ENCODE peak calls at places on chromosome 18, in nine cellular contexts. One of them, this sample, is unnamed. For H3K4me1, the result is how much of the 10 kb centered on the place peaks cover.

GRCh38 chr18:28736223-28736622 is 559.3 kb upstream of the CDH2 start:
- DNase-seq in H9: no peak
- DNase-seq in H1: no peak
- DNase-seq in MM.1S: no peak
- DNase-seq in neural progenitor cell: no peak
- DNase-seq in OCI-LY7: no peak
- DNase-seq in fibroblast of lung: no peak
- DNase-seq in IMR-90: no peak
- DNase-seq in GM23338: no peak
- DNase-seq in this sample: no peak

GRCh38 chr18:7062844-7063243 is 54.8 kb downstream of the LAMA1 start:
- DNase-seq in H9: no peak
- DNase-seq in H1: no peak
- DNase-seq in MM.1S: no peak
- DNase-seq in neural progenitor cell: no peak
- DNase-seq in OCI-LY7: no peak
- DNase-seq in fibroblast of lung: no peak
- DNase-seq in IMR-90: no peak
- DNase-seq in GM23338: no peak
- DNase-seq in this sample: no peak

GRCh38 chr18:967037-967576 is 62.4 kb downstream of the ADCYAP1 start:
- DNase-seq in H9: no peak
- DNase-seq in H1: no peak
- DNase-seq in MM.1S: no peak
- DNase-seq in neural progenitor cell: no peak
- DNase-seq in OCI-LY7: no peak
- DNase-seq in fibroblast of lung: peak
- DNase-seq in IMR-90: no peak
- DNase-seq in GM23338: no peak
- DNase-seq in this sample: no peak

GRCh38 chr18:2406544-2406943 is 164.8 kb downstream of the METTL4 start:
- DNase-seq in H9: no peak
- DNase-seq in H1: no peak
- DNase-seq in MM.1S: no peak
- DNase-seq in neural progenitor cell: no peak
- DNase-seq in OCI-LY7: no peak
- DNase-seq in fibroblast of lung: peak
- DNase-seq in IMR-90: peak
- DNase-seq in GM23338: no peak
- DNase-seq in this sample: no peak

GRCh38 chr18:34314847-34315246 is 90.1 kb upstream of the NOL4 start:
- DNase-seq in H9: no peak
- DNase-seq in H1: no peak
- DNase-seq in MM.1S: no peak
- DNase-seq in neural progenitor cell: no peak
- DNase-seq in OCI-LY7: no peak
- DNase-seq in fibroblast of lung: no peak
- DNase-seq in IMR-90: no peak
- DNase-seq in GM23338: no peak
- DNase-seq in this sample: no peak

GRCh38 chr18:45793295-45793965 is 32.0 kb upstream of the SIGLEC15 start:
- DNase-seq in H9: no peak
- DNase-seq in H1: no peak
- DNase-seq in MM.1S: no peak
- DNase-seq in neural progenitor cell: no peak
- DNase-seq in OCI-LY7: no peak
- DNase-seq in fibroblast of lung: peak
- DNase-seq in IMR-90: peak
- DNase-seq in GM23338: peak
- DNase-seq in this sample: peak

GRCh38 chr18:55546873-55547704 is 40.9 kb downstream of the TCF4 start:
- DNase-seq in H9: no peak
- DNase-seq in H1: no peak
- DNase-seq in MM.1S: no peak
- DNase-seq in neural progenitor cell: no peak
- DNase-seq in OCI-LY7: no peak
- DNase-seq in fibroblast of lung: peak
- DNase-seq in IMR-90: peak
- DNase-seq in GM23338: no peak
- DNase-seq in this sample: no peak

GRCh38 chr18:56085561-56085960 is 497.6 kb upstream of the TCF4 start:
- DNase-seq in H9: no peak
- DNase-seq in H1: no peak
- DNase-seq in MM.1S: no peak
- DNase-seq in neural progenitor cell: no peak
- DNase-seq in OCI-LY7: no peak
- DNase-seq in fibroblast of lung: peak
- DNase-seq in IMR-90: peak
- DNase-seq in GM23338: no peak
- DNase-seq in this sample: no peak

GRCh38 chr18:36583155-36583745 is 245.6 kb downstream of the TPGS2 start:
- DNase-seq in H9: peak
- DNase-seq in H1: peak
- DNase-seq in MM.1S: no peak
- DNase-seq in neural progenitor cell: peak
- DNase-seq in OCI-LY7: no peak
- DNase-seq in fibroblast of lung: no peak
- DNase-seq in IMR-90: no peak
- DNase-seq in GM23338: peak
- DNase-seq in this sample: no peak

GRCh38 chr18:32530947-32531651 is 60.4 kb upstream of the GAREM1 start:
- DNase-seq in H9: no peak
- DNase-seq in H1: no peak
- DNase-seq in MM.1S: peak
- DNase-seq in neural progenitor cell: no peak
- DNase-seq in OCI-LY7: no peak
- DNase-seq in fibroblast of lung: peak
- DNase-seq in IMR-90: peak
- DNase-seq in GM23338: no peak
- DNase-seq in this sample: peak

GRCh38 chr18:5705393-5705792 is 161.6 kb upstream of the EPB41L3 start:
- DNase-seq in H9: no peak
- DNase-seq in H1: no peak
- DNase-seq in MM.1S: no peak
- DNase-seq in neural progenitor cell: no peak
- DNase-seq in OCI-LY7: no peak
- DNase-seq in fibroblast of lung: no peak
- DNase-seq in IMR-90: no peak
- DNase-seq in GM23338: no peak
- DNase-seq in this sample: no peak

GRCh38 chr18:31499157-31499524 is 1.2 kb downstream of the DSG2 start:
- DNase-seq in H9: no peak
- DNase-seq in H1: no peak
- DNase-seq in MM.1S: no peak
- DNase-seq in neural progenitor cell: no peak
- DNase-seq in OCI-LY7: no peak
- DNase-seq in fibroblast of lung: no peak
- DNase-seq in IMR-90: no peak
- DNase-seq in GM23338: no peak
- DNase-seq in this sample: no peak

GRCh38 chr18:39675358-39675757 is 2109.8 kb upstream of the CELF4 start:
- DNase-seq in H9: no peak
- DNase-seq in H1: no peak
- DNase-seq in MM.1S: no peak
- DNase-seq in neural progenitor cell: no peak
- DNase-seq in OCI-LY7: no peak
- DNase-seq in fibroblast of lung: peak
- DNase-seq in IMR-90: peak
- DNase-seq in GM23338: no peak
- DNase-seq in this sample: no peak

DNA sequence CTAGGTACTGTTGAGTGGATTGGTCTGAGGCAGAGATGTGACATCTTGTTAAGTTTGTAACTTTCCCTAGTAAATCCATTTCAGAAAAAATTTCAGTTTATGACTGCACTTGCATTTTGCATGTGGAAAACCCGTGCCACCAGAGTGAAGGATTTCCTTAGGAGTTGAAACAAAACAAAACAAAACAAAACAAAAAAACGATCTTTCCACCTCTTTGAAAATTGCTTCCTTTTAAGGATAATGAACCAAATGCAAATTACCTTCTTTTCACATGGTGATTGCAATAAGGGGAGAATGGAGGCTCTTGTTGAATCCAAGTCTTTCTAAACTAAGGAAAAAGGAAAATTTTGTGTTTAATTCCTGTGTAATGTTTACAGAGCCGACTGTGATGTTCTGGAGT is 43.2 kb downstream of the PHLPP1 start:
- DNase-seq in H9: no peak
- DNase-seq in H1: no peak
- DNase-seq in MM.1S: no peak
- DNase-seq in neural progenitor cell: no peak
- DNase-seq in OCI-LY7: no peak
- DNase-seq in fibroblast of lung: no peak
- DNase-seq in IMR-90: no peak
- DNase-seq in GM23338: peak
- DNase-seq in this sample: no peak
- H3K4me1 ChIP-seq in H9: under half
- H3K4me1 ChIP-seq in H1: under half
- H3K4me1 ChIP-seq in MM.1S: under half
- H3K4me1 ChIP-seq in neural progenitor cell: half or more
- H3K4me1 ChIP-seq in OCI-LY7: under half
- H3K4me1 ChIP-seq in fibroblast of lung: under half
- H3K4me1 ChIP-seq in IMR-90: under half
- H3K4me1 ChIP-seq in GM23338: half or more
- H3K4me1 ChIP-seq in this sample: half or more

DNA sequence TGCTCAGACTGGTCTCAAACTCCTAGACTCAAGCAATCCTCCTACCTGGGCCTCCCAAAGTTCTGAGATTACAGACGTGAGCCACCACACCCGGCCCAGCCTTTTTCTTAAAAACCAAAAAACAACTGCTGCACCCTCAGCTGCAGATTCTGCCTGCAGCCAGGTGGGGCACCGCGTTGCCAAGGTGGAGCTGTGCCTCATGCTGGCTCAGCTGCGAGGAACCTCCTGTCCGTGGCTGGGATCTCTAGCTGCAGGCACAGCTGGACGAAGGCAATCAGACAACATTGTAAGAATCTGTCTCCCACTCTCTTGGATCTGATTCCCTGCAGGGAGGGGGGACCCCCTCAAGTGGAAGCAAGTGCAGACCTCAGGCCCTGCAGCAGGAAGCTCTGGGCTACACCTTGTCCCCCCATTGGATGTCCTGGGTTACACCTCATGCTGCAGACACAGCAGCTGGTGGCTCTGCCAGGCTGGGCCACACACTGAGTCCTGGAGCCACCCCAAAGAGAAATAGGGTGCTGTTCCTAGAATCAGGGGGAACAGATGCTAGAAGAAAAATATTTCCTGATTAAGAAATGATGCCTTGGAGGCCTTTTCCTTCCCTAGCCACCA is 24.1 kb downstream of the CIDEA start:
- DNase-seq in H9: peak
- DNase-seq in H1: no peak
- DNase-seq in MM.1S: peak
- DNase-seq in neural progenitor cell: peak
- DNase-seq in OCI-LY7: peak
- DNase-seq in fibroblast of lung: no peak
- DNase-seq in IMR-90: peak
- DNase-seq in GM23338: peak
- DNase-seq in this sample: no peak
- TF ChIP-seq CTCF in H9: peak
- TF ChIP-seq CTCF in H1: no peak
- TF ChIP-seq CTCF in MM.1S: peak
- TF ChIP-seq CTCF in neural progenitor cell: peak
- TF ChIP-seq CTCF in OCI-LY7: peak
- TF ChIP-seq CTCF in fibroblast of lung: peak
- TF ChIP-seq CTCF in IMR-90: peak
- TF ChIP-seq CTCF in GM23338: peak
- TF ChIP-seq CTCF in this sample: peak

GRCh38 chr18:59218018-59218417 is 1.9 kb upstream of the GRP start:
- DNase-seq in H9: no peak
- DNase-seq in H1: no peak
- DNase-seq in MM.1S: no peak
- DNase-seq in neural progenitor cell: peak
- DNase-seq in OCI-LY7: no peak
- DNase-seq in fibroblast of lung: no peak
- DNase-seq in IMR-90: no peak
- DNase-seq in GM23338: no peak
- DNase-seq in this sample: no peak

GRCh38 chr18:59220164-59220783 is 316 bp downstream of the GRP start:
- DNase-seq in H9: peak
- DNase-seq in H1: peak
- DNase-seq in MM.1S: no peak
- DNase-seq in neural progenitor cell: peak
- DNase-seq in OCI-LY7: no peak
- DNase-seq in fibroblast of lung: no peak
- DNase-seq in IMR-90: no peak
- DNase-seq in GM23338: peak
- DNase-seq in this sample: no peak

GRCh38 chr18:59220784-59221765 is 1.1 kb downstream of the GRP start:
- DNase-seq in H9: peak
- DNase-seq in H1: peak
- DNase-seq in MM.1S: no peak
- DNase-seq in neural progenitor cell: peak
- DNase-seq in OCI-LY7: no peak
- DNase-seq in fibroblast of lung: no peak
- DNase-seq in IMR-90: no peak
- DNase-seq in GM23338: peak
- DNase-seq in this sample: no peak

GRCh38 chr18:59222341-59222740 is 2.4 kb downstream of the GRP start:
- DNase-seq in H9: no peak
- DNase-seq in H1: no peak
- DNase-seq in MM.1S: no peak
- DNase-seq in neural progenitor cell: no peak
- DNase-seq in OCI-LY7: no peak
- DNase-seq in fibroblast of lung: no peak
- DNase-seq in IMR-90: no peak
- DNase-seq in GM23338: no peak
- DNase-seq in this sample: no peak

DNA sequence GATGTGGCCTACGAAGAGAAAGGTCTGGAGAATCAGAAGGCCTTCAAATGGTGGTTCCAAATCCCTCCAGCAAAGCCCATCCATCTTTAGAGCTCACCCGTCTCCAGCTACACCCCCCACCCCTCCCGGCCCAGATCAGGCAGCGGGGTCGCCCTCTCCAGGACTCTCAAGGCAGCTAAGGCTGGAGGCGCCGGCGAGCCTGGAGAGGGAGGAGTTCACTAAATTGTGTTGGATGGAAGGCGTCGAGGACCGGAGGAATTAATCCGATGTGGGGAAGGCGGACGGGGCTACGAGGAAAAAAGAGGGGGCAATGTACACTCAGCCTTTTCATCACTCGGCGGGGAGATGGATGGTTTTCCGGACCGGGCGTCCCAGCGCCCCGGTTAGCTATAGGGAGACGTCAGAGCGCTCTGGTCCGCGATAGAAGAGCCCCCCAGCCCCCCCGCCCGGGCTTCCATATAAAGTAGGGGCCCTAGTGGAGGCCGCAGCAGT is at the start of gene GRP:
- DNase-seq in H9: peak
- DNase-seq in H1: peak
- DNase-seq in MM.1S: no peak
- DNase-seq in neural progenitor cell: peak
- DNase-seq in OCI-LY7: no peak
- DNase-seq in fibroblast of lung: no peak
- DNase-seq in IMR-90: no peak
- DNase-seq in GM23338: peak
- DNase-seq in this sample: no peak
- H2AFZ ChIP-seq in H9: no peak
- H2AFZ ChIP-seq in H1: peak
- H2AFZ ChIP-seq in MM.1S: no peak
- H2AFZ ChIP-seq in neural progenitor cell: peak
- H2AFZ ChIP-seq in OCI-LY7: no peak
- H2AFZ ChIP-seq in fibroblast of lung: no peak
- H2AFZ ChIP-seq in IMR-90: peak
- H2AFZ ChIP-seq in GM23338: peak
- H2AFZ ChIP-seq in this sample: no peak

GRCh38 chr18:8943900-8944870 is 158.3 kb upstream of the NDUFV2 start:
- DNase-seq in H9: no peak
- DNase-seq in H1: no peak
- DNase-seq in MM.1S: no peak
- DNase-seq in neural progenitor cell: no peak
- DNase-seq in OCI-LY7: no peak
- DNase-seq in fibroblast of lung: peak
- DNase-seq in IMR-90: peak
- DNase-seq in GM23338: no peak
- DNase-seq in this sample: no peak
- H3K4me1 ChIP-seq in H9: under half
- H3K4me1 ChIP-seq in H1: under half
- H3K4me1 ChIP-seq in MM.1S: under half
- H3K4me1 ChIP-seq in neural progenitor cell: under half
- H3K4me1 ChIP-seq in OCI-LY7: half or more
- H3K4me1 ChIP-seq in fibroblast of lung: under half
- H3K4me1 ChIP-seq in IMR-90: under half
- H3K4me1 ChIP-seq in GM23338: half or more
- H3K4me1 ChIP-seq in this sample: under half

This sample was measured in keratinocyte.